ENCODE peak calls at places on chromosome 9, in four cellular contexts. P is HCT116, A is A549, U is esophagus muscularis mucosa. G is an unnamed sample.

GRCh38 chr9:110638381-110638954 is 30.1 kb upstream of the MUSK start:
- DNase-seq in A (peak; percentile 31), P (no peak), U (no peak), G (no peak)

GRCh38 chr9:134485653-134486052 is 155.9 kb upstream of the COL5A1 start:
- DNase-seq in A (no peak), P (no peak), U (no peak), G (peak; percentile 3)

GRCh38 chr9:23934291-23934690 is 108.3 kb upstream of the ELAVL2 start:
- DNase-seq in P (no peak), U (no peak), A (no peak), G (no peak)

GRCh38 chr9:6133346-6134063 is 82.1 kb upstream of the IL33 start:
- DNase-seq in A (no peak), U (no peak), P (no peak), G (no peak)

GRCh38 chr9:73050887-73051550 is 98.2 kb upstream of the ALDH1A1 start:
- DNase-seq in P (peak; percentile 7), U (no peak), A (peak; percentile 97), G (no peak)

GRCh38 chr9:38081356-38082108 is 12.5 kb upstream of the SHB start:
- DNase-seq in U (peak; percentile 72), A (no peak), P (no peak), G (no peak)

GRCh38 chr9:18531127-18531526 is 57.2 kb downstream of the ADAMTSL1 start:
- DNase-seq in U (no peak), P (no peak), A (no peak), G (no peak)

GRCh38 chr9:133990366-133991210 is 1.5 kb downstream of the VAV2 start:
- DNase-seq in U (no peak), A (peak; percentile 75), P (peak; percentile 21), G (no peak)

GRCh38 chr9:92610470-92611420 is 59.2 kb downstream of the IPPK start:
- DNase-seq in U (no peak), A (no peak), P (no peak), G (peak; percentile 49)

GRCh38 chr9:75239176-75239575 is 150.9 kb downstream of the OSTF1 start:
- DNase-seq in A (peak; percentile 35), U (no peak), P (no peak), G (no peak)

GRCh38 chr9:75130621-75131020 is 42.3 kb downstream of the OSTF1 start:
- DNase-seq in U (no peak), A (no peak), P (no peak), G (no peak)

GRCh38 chr9:135669616-135670285 is 6.6 kb downstream of the LCN9 start:
- DNase-seq in P (no peak), U (no peak), A (no peak), G (no peak)

GRCh38 chr9:104074876-104075275 is 19.2 kb upstream of the SMC2 start:
- DNase-seq in U (no peak), A (peak; percentile 56), P (no peak), G (no peak)

GRCh38 chr9:126125177-126125576 is 201.5 kb upstream of the MVB12B start:
- DNase-seq in U (no peak), P (no peak), A (no peak), G (no peak)

GRCh38 chr9:111860443-111860842 is 36.2 kb upstream of the UGCG start:
- DNase-seq in P (no peak), U (no peak), A (no peak), G (no peak)

GRCh38 chr9:7185612-7186011 is 427.8 kb downstream of the KDM4C start:
- DNase-seq in P (peak; percentile 74), U (no peak), A (peak; percentile 83), G (no peak)

GRCh38 chr9:76718166-76718565 is 46.1 kb upstream of the PCA3 start:
- DNase-seq in U (no peak), P (no peak), A (no peak), G (no peak)

GRCh38 chr9:11722957-11723356 is 970.2 kb upstream of the TYRP1 start:
- DNase-seq in U (no peak), A (no peak), P (no peak), G (no peak)

GRCh38 chr9:89486681-89487080 is 11.2 kb downstream of the SEMA4D start:
- DNase-seq in A (no peak), P (no peak), U (no peak), G (no peak)

GRCh38 chr9:89482950-89483349 is 15.0 kb downstream of the SEMA4D start:
- DNase-seq in P (no peak), A (no peak), U (no peak), G (peak; percentile 91)

GRCh38 chr9:89483592-89484474 is 14.1 kb downstream of the SEMA4D start:
- DNase-seq in A (no peak), U (no peak), P (no peak), G (peak; percentile 43)

GRCh38 chr9:89482056-89482784 is 15.7 kb downstream of the SEMA4D start:
- DNase-seq in P (no peak), U (no peak), A (no peak), G (peak; percentile 43)

GRCh38 chr9:89484475-89485404 is 13.2 kb downstream of the SEMA4D start:
- DNase-seq in P (no peak), A (no peak), U (no peak), G (no peak)
- H3K4me3 ChIP-seq in P (no peak overlapping the region), A (no peak overlapping the region), U (no peak overlapping the region), G (peak overlapping the region; percentile 29)

DNA sequence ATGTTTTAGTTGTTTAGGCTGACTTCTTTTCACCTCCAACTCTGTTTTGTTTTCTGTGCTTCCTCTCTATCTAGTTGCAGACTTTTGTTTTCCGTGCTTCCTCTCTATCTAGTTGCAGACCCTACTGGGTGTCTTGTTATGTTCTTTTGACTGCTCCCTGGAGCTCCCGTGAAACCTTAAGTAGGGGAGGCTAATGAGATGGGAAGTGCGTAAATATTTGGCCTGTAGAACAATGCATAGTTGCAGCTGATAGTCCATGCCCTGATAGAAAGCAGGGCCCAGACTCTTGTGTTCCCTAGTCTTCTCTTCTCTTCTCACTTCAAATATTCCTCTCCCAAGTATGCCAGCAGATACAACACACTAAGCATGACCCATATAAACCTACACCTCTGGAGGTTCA is 757.0 kb downstream of the BRINP1 start:
- DNase-seq in U (no peak), P (no peak), A (no peak), G (no peak)
- H3K9me3 ChIP-seq in U (no peaks in the 10 kb centered on the region), P (peaks cover 12% of the 10 kb centered on the region), A (no peaks in the 10 kb centered on the region), G (no peaks in the 10 kb centered on the region)

GRCh38 chr9:109100543-109101201 is 19.1 kb downstream of the TMEM245 start:
- DNase-seq in U (no peak), A (no peak), P (no peak), G (no peak)
- TF ChIP-seq POLR2A in U (no peak), A (no peak), P (no peak), G (no peak)

DNA sequence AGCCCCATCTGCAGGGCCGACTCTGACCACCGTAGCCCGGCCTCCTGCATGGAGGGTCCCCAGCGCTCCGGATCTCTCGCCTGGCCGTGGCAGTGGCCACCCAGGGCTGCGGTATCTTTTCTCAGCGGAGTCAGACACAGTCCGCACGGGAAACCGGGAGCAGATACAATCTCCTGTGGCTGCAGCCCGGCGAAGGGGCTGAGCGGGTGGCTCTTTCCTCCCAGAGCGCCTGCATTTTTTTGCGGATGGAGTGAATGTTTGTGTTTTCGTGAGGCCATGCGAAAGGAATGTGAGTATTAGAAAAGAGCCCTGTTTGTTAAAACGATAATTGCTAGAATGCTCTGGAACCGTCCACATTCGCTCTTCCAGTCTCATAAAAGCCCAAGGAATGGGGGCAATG is 53.4 kb upstream of the PTCH1 start:
- DNase-seq in A (no peak), U (no peak), P (no peak), G (no peak)
- H3K4me3 ChIP-seq in A (no peak overlapping the region), U (no peak overlapping the region), P (no peak overlapping the region), G (peak overlapping the region; percentile 24)

GRCh38 chr9:96817973-96818372 is 36.3 kb downstream of the ZNF782 start:
- DNase-seq in A (no peak), P (no peak), U (no peak), G (no peak)
- H3K9me3 ChIP-seq in A (peaks cover 96% of the 10 kb centered on the region), P (peaks cover 29% of the 10 kb centered on the region), U (peaks cover 93% of the 10 kb centered on the region), G (peaks cover 36% of the 10 kb centered on the region)